ENCODE peak calls at places on chromosome 11, in nine cellular contexts. G, Q, U, K, R, S, T, F and Y are unnamed samples.

GRCh38 chr11:75771646-75772410 is 3.2 kb downstream of the DGAT2 start:
- DNase-seq in G (no peak), Q (no peak), U (peak; percentile 12), K (peak; percentile 91), R (peak; percentile 51), S (no peak), T (no peak), F (peak; percentile 50), Y (peak; percentile 75)

GRCh38 chr11:76668362-76669155 is 2.0 kb downstream of the LRRC32 start:
- DNase-seq in G (no peak), Q (no peak), U (no peak), K (no peak), R (no peak), S (no peak), T (no peak), F (no peak), Y (no peak)

GRCh38 chr11:134207538-134208239 is 16.1 kb downstream of the NCAPD3 start:
- DNase-seq in G (peak; percentile 75), Q (peak; percentile 55), U (peak; percentile 25), K (peak; percentile 40), R (no peak), S (peak; percentile 40), T (no peak), F (no peak), Y (peak; percentile 25)

GRCh38 chr11:69295995-69296889 is 2.3 kb downstream of the MYEOV start:
- DNase-seq in G (no peak), Q (peak; percentile 53), U (peak; percentile 80), K (peak; percentile 93), R (peak; percentile 84), S (peak; percentile 63), T (peak; percentile 32), F (peak; percentile 45), Y (peak; percentile 96)

GRCh38 chr11:130553306-130553705 is 104.9 kb downstream of the ADAMTS15 start:
- DNase-seq in G (no peak), Q (no peak), U (no peak), K (peak; percentile 52), R (no peak), S (no peak), T (no peak), F (peak; percentile 69), Y (peak; percentile 48)

GRCh38 chr11:66082936-66083698 is 13.0 kb downstream of the PACS1 start:
- DNase-seq in G (no peak), Q (peak; percentile 83), U (no peak), K (peak; percentile 46), R (no peak), S (no peak), T (no peak), F (peak; percentile 59), Y (peak; percentile 62)

GRCh38 chr11:18657696-18658095 is 23.6 kb upstream of the SPTY2D1 start:
- DNase-seq in G (no peak), Q (peak; percentile 18), U (no peak), K (no peak), R (no peak), S (no peak), T (no peak), F (no peak), Y (no peak)

GRCh38 chr11:36018967-36019596 is 75.2 kb downstream of the LDLRAD3 start:
- DNase-seq in G (no peak), Q (no peak), U (no peak), K (no peak), R (no peak), S (no peak), T (no peak), F (no peak), Y (no peak)

GRCh38 chr11:107736546-107736945 is 24.7 kb upstream of the SLN start:
- DNase-seq in G (no peak), Q (no peak), U (no peak), K (no peak), R (no peak), S (no peak), T (no peak), F (no peak), Y (no peak)

GRCh38 chr11:73313652-73314051 is 5.6 kb downstream of the ARHGEF17 start:
- DNase-seq in G (no peak), Q (no peak), U (no peak), K (no peak), R (no peak), S (no peak), T (no peak), F (no peak), Y (no peak)

GRCh38 chr11:73314121-73314948 is 6.3 kb downstream of the ARHGEF17 start:
- DNase-seq in G (peak; percentile 42), Q (peak; percentile 30), U (peak; percentile 30), K (peak; percentile 80), R (no peak), S (no peak), T (peak; percentile 79), F (peak; percentile 80), Y (peak; percentile 63)

GRCh38 chr11:73311394-73311869 is 3.4 kb downstream of the ARHGEF17 start:
- DNase-seq in G (no peak), Q (no peak), U (no peak), K (no peak), R (peak; percentile 26), S (no peak), T (no peak), F (no peak), Y (no peak)

GRCh38 chr11:73312036-73312435 is 4.0 kb downstream of the ARHGEF17 start:
- DNase-seq in G (no peak), Q (no peak), U (no peak), K (no peak), R (no peak), S (no peak), T (no peak), F (no peak), Y (no peak)

GRCh38 chr11:73312806-73313403 is 4.8 kb downstream of the ARHGEF17 start:
- DNase-seq in G (no peak), Q (no peak), U (no peak), K (no peak), R (peak; percentile 41), S (no peak), T (no peak), F (peak; percentile 50), Y (peak; percentile 66)
- H3K4me3 ChIP-seq in G (no peak overlapping the region), Q (no peak overlapping the region), U (no peak overlapping the region), K (peak overlapping the region; percentile 17), R (peak overlapping the region; percentile 90), S (peak overlapping the region; percentile 71), T (no peak overlapping the region), F (peak overlapping the region; percentile 83), Y (peak overlapping the region; percentile 81)

GRCh38 chr11:118304227-118304808 is at the start of gene CD3E:
- DNase-seq in G (no peak), Q (no peak), U (no peak), K (no peak), R (no peak), S (no peak), T (no peak), F (no peak), Y (no peak)

GRCh38 chr11:118305726-118306125 is 1.2 kb downstream of the CD3E start:
- DNase-seq in G (no peak), Q (no peak), U (no peak), K (no peak), R (no peak), S (no peak), T (no peak), F (no peak), Y (no peak)

GRCh38 chr11:118310271-118310670 is 5.7 kb downstream of the CD3E start:
- DNase-seq in G (no peak), Q (no peak), U (no peak), K (no peak), R (no peak), S (no peak), T (no peak), F (no peak), Y (no peak)

GRCh38 chr11:118304809-118305248 is 299 bp downstream of the CD3E start:
- DNase-seq in G (no peak), Q (no peak), U (no peak), K (no peak), R (no peak), S (no peak), T (no peak), F (no peak), Y (no peak)

GRCh38 chr11:118306556-118306955 is 2.0 kb downstream of the CD3E start:
- DNase-seq in G (no peak), Q (no peak), U (no peak), K (peak; percentile 1), R (no peak), S (no peak), T (no peak), F (peak; percentile 13), Y (no peak)
- H3K4me3 ChIP-seq in G (no peak overlapping the region), Q (no peak overlapping the region), U (no peak overlapping the region), K (no peak overlapping the region), R (no peak overlapping the region), S (no peak overlapping the region), T (no peak overlapping the region), F (no peak overlapping the region), Y (no peak overlapping the region)

GRCh38 chr11:118997627-118998387 is at the start of gene CENATAC:
- DNase-seq in G (peak; percentile 95), Q (peak; percentile 98), U (peak; percentile 86), K (peak; percentile 87), R (peak; percentile 94), S (peak; percentile 89), T (peak; percentile 97), F (peak; percentile 74), Y (peak; percentile 88)
- H3K4me3 ChIP-seq in G (peak within 1 kb of the TSS; percentile 89), Q (peak within 1 kb of the TSS; percentile 83), U (peak within 1 kb of the TSS; percentile 97), K (peak within 1 kb of the TSS; percentile 59), R (peak within 1 kb of the TSS; percentile 76), S (peak within 1 kb of the TSS; percentile 96), T (peak within 1 kb of the TSS; percentile 89), F (peak within 1 kb of the TSS; percentile 88), Y (peak within 1 kb of the TSS; percentile 89)

GRCh38 chr11:33040127-33040861 is 922 bp downstream of the TCP11L1 start:
- DNase-seq in G (no peak), Q (peak; percentile 21), U (peak; percentile 73), K (peak; percentile 21), R (no peak), S (no peak), T (no peak), F (peak; percentile 56), Y (peak; percentile 31)

GRCh38 chr11:33043221-33043833 is 4.0 kb downstream of the TCP11L1 start:
- DNase-seq in G (no peak), Q (no peak), U (no peak), K (no peak), R (no peak), S (no peak), T (no peak), F (peak; percentile 57), Y (no peak)

GRCh38 chr11:33044281-33044680 is 4.9 kb downstream of the TCP11L1 start:
- DNase-seq in G (peak; percentile 48), Q (no peak), U (peak; percentile 91), K (no peak), R (no peak), S (no peak), T (no peak), F (peak; percentile 98), Y (no peak)

GRCh38 chr11:33039274-33040126 is at the start of gene TCP11L1:
- DNase-seq in G (peak; percentile 94), Q (peak; percentile 66), U (peak; percentile 96), K (peak; percentile 97), R (peak; percentile 93), S (peak; percentile 88), T (peak; percentile 94), F (peak; percentile 93), Y (peak; percentile 96)

DNA sequence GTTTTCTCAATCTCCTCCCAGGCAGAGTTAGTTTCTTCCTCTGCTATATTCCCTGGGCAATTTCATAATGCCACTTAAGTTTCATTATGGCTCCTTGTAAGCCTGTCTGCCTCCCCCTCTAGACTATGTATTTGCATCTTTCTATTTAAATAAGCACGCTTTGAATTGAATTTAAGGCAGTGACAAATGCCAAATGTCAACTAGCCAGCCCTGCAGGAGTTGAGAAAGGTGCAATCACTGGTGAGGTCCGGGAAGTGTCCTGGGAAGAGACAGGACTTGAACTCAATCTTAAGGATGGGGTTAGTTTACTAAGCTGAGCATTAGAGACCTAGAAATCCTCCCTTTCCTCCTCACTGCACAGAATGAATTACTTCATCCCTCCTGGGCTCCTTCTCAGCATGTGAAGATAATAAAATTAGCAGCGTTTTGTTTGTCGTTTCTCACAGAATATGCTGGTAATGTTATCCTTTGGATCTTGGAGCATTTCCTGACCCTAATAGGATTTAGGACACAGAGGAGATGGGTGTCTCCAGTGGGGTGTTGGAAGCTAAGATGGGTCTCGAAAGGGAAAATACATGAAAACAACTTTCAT is 1.6 kb downstream of the TCP11L1 start:
- DNase-seq in G (no peak), Q (no peak), U (no peak), K (no peak), R (no peak), S (no peak), T (no peak), F (no peak), Y (no peak)
- H3K4me3 ChIP-seq in G (peak overlapping the region; percentile 89), Q (no peak overlapping the region), U (peak overlapping the region; percentile 69), K (no peak overlapping the region), R (peak overlapping the region; percentile 86), S (peak overlapping the region; percentile 84), T (peak overlapping the region; percentile 91), F (peak overlapping the region; percentile 73), Y (peak overlapping the region; percentile 83)